ENCODE peak calls at places on chromosomes 2 and 18, in five cellular contexts. W is left ventricle myocardium inferior, E is SJSA1, U is substantia nigra, Y is mesenchymal stem cell. T is an unnamed sample.
A peak's percentile ranks its signal among the peaks of the same experiment; 100 is the strongest.

GRCh38 chr18:23856466-23857175 is 157.9 kb upstream of the TTC39C start:
- DNase-seq in W (no peak), E (no peak), U (no peak), Y (no peak), T (no peak)

GRCh38 chr2:39778775-39779751 is at the start of gene THUMPD2:
- DNase-seq in W (peak; percentile 72), E (peak; percentile 69), U (peak; percentile 32), Y (peak; percentile 69), T (peak; percentile 63)

GRCh38 chr18:58788971-58789797 is 75.5 kb upstream of the ZNF532 start:
- DNase-seq in W (peak; percentile 54), E (peak; percentile 93), U (peak; percentile 28), Y (peak; percentile 92), T (peak; percentile 49)

GRCh38 chr2:110732422-110733413 is at the start of gene ACOXL:
- DNase-seq in W (no peak), E (no peak), U (no peak), Y (no peak), T (no peak)

GRCh38 chr2:27496357-27497287 is at the start of gene GCKR:
- DNase-seq in W (no peak), E (no peak), U (no peak), Y (no peak), T (no peak)

GRCh38 chr2:28413152-28413895 is 20.7 kb downstream of the FOSL2 start:
- DNase-seq in W (peak; percentile 48), E (no peak), U (no peak), Y (peak; percentile 76), T (no peak)

GRCh38 chr2:240893363-240893828 is 2.6 kb downstream of the MAB21L4 start:
- DNase-seq in W (no peak), E (peak; percentile 93), U (no peak), Y (no peak), T (peak; percentile 27)

GRCh38 chr2:227822416-227823003 is 8.9 kb downstream of the CCL20 start:
- DNase-seq in W (no peak), E (peak; percentile 22), U (no peak), Y (no peak), T (no peak)

GRCh38 chr2:195486987-195487644 is 169.9 kb upstream of the SLC39A10 start:
- DNase-seq in W (no peak), E (peak; percentile 65), U (no peak), Y (peak; percentile 68), T (peak; percentile 67)

GRCh38 chr2:69013123-69013836 is at the start of gene ANTXR1:
- DNase-seq in W (peak; percentile 22), E (peak; percentile 89), U (no peak), Y (peak; percentile 85), T (no peak)

GRCh38 chr2:190649798-190650390 is 1.0 kb downstream of the NAB1 start:
- DNase-seq in W (no peak), E (peak; percentile 46), U (no peak), Y (peak; percentile 62), T (no peak)

GRCh38 chr2:216450346-216450745 is 38.1 kb downstream of the SMARCAL1 start:
- DNase-seq in W (no peak), E (no peak), U (no peak), Y (no peak), T (no peak)

GRCh38 chr18:13425357-13426095 is 207.0 kb downstream of the LDLRAD4 start:
- DNase-seq in W (no peak), E (no peak), U (no peak), Y (no peak), T (no peak)

GRCh38 chr2:61946661-61947060 is 41.2 kb downstream of the COMMD1 start:
- DNase-seq in W (no peak), E (peak; percentile 36), U (no peak), Y (no peak), T (no peak)

GRCh38 chr2:206642075-206643025 is at the start of gene FAM237A:
- DNase-seq in W (no peak), E (peak; percentile 14), U (no peak), Y (peak; percentile 69), T (no peak)

GRCh38 chr2:30601375-30601774 is 154.3 kb downstream of the LCLAT1 start:
- DNase-seq in W (no peak), E (no peak), U (no peak), Y (no peak), T (no peak)

GRCh38 chr2:2269989-2270562 is 61.0 kb downstream of the MYT1L start:
- DNase-seq in W (no peak), E (peak; percentile 9), U (no peak), Y (no peak), T (no peak)

GRCh38 chr2:5368263-5368662 is 323.9 kb upstream of the SOX11 start:
- DNase-seq in W (no peak), E (no peak), U (no peak), Y (no peak), T (no peak)

GRCh38 chr18:58069721-58070292 is 25.8 kb downstream of the NEDD4L start:
- DNase-seq in W (no peak), E (no peak), U (no peak), Y (no peak), T (no peak)

GRCh38 chr2:12766421-12766879 is 49.7 kb downstream of the TRIB2 start:
- DNase-seq in W (no peak), E (no peak), U (no peak), Y (no peak), T (no peak)

GRCh38 chr2:17813742-17814458 is 2.4 kb upstream of the MSGN1 start:
- DNase-seq in W (peak; percentile 46), E (peak; percentile 32), U (no peak), Y (peak; percentile 83), T (no peak)

GRCh38 chr2:172098650-172099471 is 3.8 kb downstream of the DLX2 start:
- DNase-seq in W (no peak), E (peak; percentile 97), U (no peak), Y (peak; percentile 79), T (no peak)

GRCh38 chr2:232988444-232988843 is 24.6 kb downstream of the NGEF start:
- DNase-seq in W (no peak), E (peak; percentile 87), U (no peak), Y (peak; percentile 82), T (no peak)

GRCh38 chr2:204738721-204739120 is 193.4 kb downstream of the PARD3B start:
- DNase-seq in W (no peak), E (no peak), U (no peak), Y (no peak), T (no peak)

GRCh38 chr2:68837164-68837860 is 33.9 kb downstream of the BMP10 start:
- DNase-seq in W (peak; percentile 71), E (no peak), U (no peak), Y (peak; percentile 53), T (no peak)

GRCh38 chr2:200099271-200099670 is 143.9 kb downstream of the MAIP1 start:
- DNase-seq in W (no peak), E (no peak), U (no peak), Y (no peak), T (no peak)

GRCh38 chr2:59096952-59097351 is 855.8 kb upstream of the FANCL start:
- DNase-seq in W (no peak), E (no peak), U (no peak), Y (no peak), T (no peak)

GRCh38 chr18:7601249-7601620 is 34.1 kb downstream of the PTPRM start:
- DNase-seq in W (no peak), E (peak; percentile 77), U (no peak), Y (peak; percentile 71), T (no peak)

GRCh38 chr2:48527211-48527880 is 2.6 kb upstream of the STON1 start:
- DNase-seq in W (no peak), E (no peak), U (no peak), Y (peak; percentile 68), T (no peak)

GRCh38 chr2:207103132-207103531 is 62.6 kb downstream of the KLF7 start:
- DNase-seq in W (no peak), E (no peak), U (no peak), Y (no peak), T (no peak)

GRCh38 chr2:18396328-18396727 is 164.1 kb downstream of the RDH14 start:
- DNase-seq in W (no peak), E (no peak), U (no peak), Y (no peak), T (no peak)

GRCh38 chr18:46281185-46282176 is 177.3 kb downstream of the HAUS1 start:
- DNase-seq in W (peak; percentile 52), E (peak; percentile 81), U (peak; percentile 30), Y (peak; percentile 77), T (peak; percentile 51)

GRCh38 chr2:111029135-111029927 is 91.4 kb upstream of the BCL2L11 start:
- DNase-seq in W (no peak), E (no peak), U (no peak), Y (no peak), T (no peak)

GRCh38 chr2:239762742-239763269 is 262.3 kb downstream of the NDUFA10 start:
- DNase-seq in W (no peak), E (no peak), U (no peak), Y (no peak), T (no peak)
- H3K27ac ChIP-seq in W (no peak overlapping the region), E (no peak overlapping the region), U (no peak overlapping the region), Y (no peak overlapping the region), T (peak overlapping the region; percentile 14)

GRCh38 chr2:218259099-218259921 is 1.5 kb upstream of the GPBAR1 start:
- DNase-seq in W (peak; percentile 79), E (peak; percentile 61), U (no peak), Y (peak; percentile 98), T (no peak)

GRCh38 chr2:218262631-218263586 is 2.1 kb downstream of the GPBAR1 start:
- DNase-seq in W (no peak), E (no peak), U (no peak), Y (no peak), T (no peak)

GRCh38 chr2:218260742-218261423 is at the start of gene GPBAR1:
- DNase-seq in W (peak; percentile 61), E (no peak), U (no peak), Y (peak; percentile 37), T (no peak)

GRCh38 chr2:218260166-218260565 is 649 bp upstream of the GPBAR1 start:
- DNase-seq in W (no peak), E (no peak), U (no peak), Y (no peak), T (no peak)

GRCh38 chr2:218261424-218262273 is 834 bp downstream of the GPBAR1 start:
- DNase-seq in W (no peak), E (no peak), U (no peak), Y (peak; percentile 60), T (no peak)
- H3K27ac ChIP-seq in W (peak overlapping the region; percentile 88), E (no peak overlapping the region), U (no peak overlapping the region), Y (no peak overlapping the region), T (no peak overlapping the region)

GRCh38 chr2:42050350-42051167 is 2.7 kb downstream of the PKDCC start:
- DNase-seq in W (no peak), E (no peak), U (no peak), Y (peak; percentile 27), T (no peak)
- H3K27ac ChIP-seq in W (peak overlapping the region; percentile 91), E (no peak overlapping the region), U (no peak overlapping the region), Y (no peak overlapping the region), T (no peak overlapping the region)

GRCh38 chr18:64419156-64419555 is 270.3 kb upstream of the LINC00305 start:
- DNase-seq in W (no peak), E (no peak), U (no peak), Y (no peak), T (no peak)

GRCh38 chr18:64415218-64415617 is 266.3 kb upstream of the LINC00305 start:
- DNase-seq in W (no peak), E (no peak), U (no peak), Y (no peak), T (no peak)

DNA sequence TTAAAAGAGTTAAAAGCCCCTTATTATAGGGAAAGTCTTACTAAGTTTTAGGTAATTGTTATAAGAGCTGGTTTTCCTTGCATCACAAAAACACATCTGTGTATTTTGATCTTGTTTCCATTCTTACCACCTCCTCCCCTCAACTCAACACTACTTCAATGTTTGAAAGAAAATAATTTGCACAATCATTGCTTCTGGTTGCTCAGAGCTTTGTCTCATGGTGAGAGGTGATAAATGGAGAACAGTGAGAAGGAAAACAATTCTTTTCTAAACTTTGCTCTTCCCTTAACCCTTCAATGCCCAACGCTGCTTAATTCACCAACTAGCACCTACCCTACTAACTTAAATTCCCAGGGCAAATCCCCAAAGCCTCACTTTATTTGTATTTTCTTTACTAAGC is 268.1 kb upstream of the LINC00305 start:
- DNase-seq in W (no peak), E (no peak), U (no peak), Y (no peak), T (no peak)
- H3K27ac ChIP-seq in W (no peak overlapping the region), E (no peak overlapping the region), U (no peak overlapping the region), Y (no peak overlapping the region), T (no peak overlapping the region)